ENCODE peak calls at places on chromosome 20, in six cellular contexts. One of them, this sample, is unnamed.
A peak's percentile ranks its signal among the peaks of the same experiment; 100 is the strongest.

GRCh38 chr20:44039147-44039546 is 124.5 kb downstream of the TOX2 start:
- DNase-seq in CD8-positive, alpha-beta T cell: peak; percentile 42
- DNase-seq in left lung: no peak
- DNase-seq in endodermal cell: no peak
- DNase-seq in CD8-positive, alpha-beta memory T cell: no peak
- DNase-seq in stomach: peak; percentile 15
- DNase-seq in this sample: no peak

GRCh38 chr20:38144608-38145093 is 20.4 kb downstream of the TGM2 start:
- DNase-seq in CD8-positive, alpha-beta T cell: no peak
- DNase-seq in left lung: no peak
- DNase-seq in endodermal cell: no peak
- DNase-seq in CD8-positive, alpha-beta memory T cell: no peak
- DNase-seq in stomach: no peak
- DNase-seq in this sample: no peak

GRCh38 chr20:36273414-36274247 is 32.5 kb upstream of the DLGAP4 start:
- DNase-seq in CD8-positive, alpha-beta T cell: no peak
- DNase-seq in left lung: no peak
- DNase-seq in endodermal cell: no peak
- DNase-seq in CD8-positive, alpha-beta memory T cell: no peak
- DNase-seq in stomach: no peak
- DNase-seq in this sample: no peak

GRCh38 chr20:33837096-33837830 is 26.1 kb downstream of the CHMP4B start:
- DNase-seq in CD8-positive, alpha-beta T cell: no peak
- DNase-seq in left lung: no peak
- DNase-seq in endodermal cell: no peak
- DNase-seq in CD8-positive, alpha-beta memory T cell: no peak
- DNase-seq in stomach: no peak
- DNase-seq in this sample: no peak

GRCh38 chr20:56328861-56329260 is 29.9 kb upstream of the FAM210B start:
- DNase-seq in CD8-positive, alpha-beta T cell: no peak
- DNase-seq in left lung: no peak
- DNase-seq in endodermal cell: peak; percentile 80
- DNase-seq in CD8-positive, alpha-beta memory T cell: no peak
- DNase-seq in stomach: no peak
- DNase-seq in this sample: no peak

GRCh38 chr20:2234788-2235187 is 61.0 kb upstream of the TGM3 start:
- DNase-seq in CD8-positive, alpha-beta T cell: no peak
- DNase-seq in left lung: no peak
- DNase-seq in endodermal cell: peak; percentile 80
- DNase-seq in CD8-positive, alpha-beta memory T cell: no peak
- DNase-seq in stomach: no peak
- DNase-seq in this sample: no peak

GRCh38 chr20:3658019-3658707 is 5.0 kb downstream of the GFRA4 start:
- DNase-seq in CD8-positive, alpha-beta T cell: peak; percentile 23
- DNase-seq in left lung: no peak
- DNase-seq in endodermal cell: no peak
- DNase-seq in CD8-positive, alpha-beta memory T cell: no peak
- DNase-seq in stomach: no peak
- DNase-seq in this sample: no peak

GRCh38 chr20:36113566-36114247 is 40.8 kb upstream of the EPB41L1 start:
- DNase-seq in CD8-positive, alpha-beta T cell: no peak
- DNase-seq in left lung: no peak
- DNase-seq in endodermal cell: peak; percentile 61
- DNase-seq in CD8-positive, alpha-beta memory T cell: no peak
- DNase-seq in stomach: no peak
- DNase-seq in this sample: no peak

GRCh38 chr20:6069669-6070068 is 15.8 kb upstream of the LRRN4 start:
- DNase-seq in CD8-positive, alpha-beta T cell: no peak
- DNase-seq in left lung: no peak
- DNase-seq in endodermal cell: no peak
- DNase-seq in CD8-positive, alpha-beta memory T cell: no peak
- DNase-seq in stomach: no peak
- DNase-seq in this sample: no peak

GRCh38 chr20:6231551-6231950 is 108.7 kb upstream of the FERMT1 start:
- DNase-seq in CD8-positive, alpha-beta T cell: no peak
- DNase-seq in left lung: no peak
- DNase-seq in endodermal cell: no peak
- DNase-seq in CD8-positive, alpha-beta memory T cell: no peak
- DNase-seq in stomach: no peak
- DNase-seq in this sample: no peak

GRCh38 chr20:4691753-4692152 is 30.0 kb upstream of the PRND start:
- DNase-seq in CD8-positive, alpha-beta T cell: no peak
- DNase-seq in left lung: no peak
- DNase-seq in endodermal cell: no peak
- DNase-seq in CD8-positive, alpha-beta memory T cell: no peak
- DNase-seq in stomach: no peak
- DNase-seq in this sample: no peak

GRCh38 chr20:37901280-37901666 is 1.7 kb upstream of the VSTM2L start:
- DNase-seq in CD8-positive, alpha-beta T cell: no peak
- DNase-seq in left lung: no peak
- DNase-seq in endodermal cell: peak; percentile 85
- DNase-seq in CD8-positive, alpha-beta memory T cell: no peak
- DNase-seq in stomach: no peak
- DNase-seq in this sample: no peak

GRCh38 chr20:56780266-56780665 is 151.2 kb downstream of the TFAP2C start:
- DNase-seq in CD8-positive, alpha-beta T cell: no peak
- DNase-seq in left lung: no peak
- DNase-seq in endodermal cell: no peak
- DNase-seq in CD8-positive, alpha-beta memory T cell: no peak
- DNase-seq in stomach: no peak
- DNase-seq in this sample: no peak

GRCh38 chr20:7742479-7742878 is 197.8 kb downstream of the HAO1 start:
- DNase-seq in CD8-positive, alpha-beta T cell: no peak
- DNase-seq in left lung: no peak
- DNase-seq in endodermal cell: no peak
- DNase-seq in CD8-positive, alpha-beta memory T cell: no peak
- DNase-seq in stomach: peak; percentile 29
- DNase-seq in this sample: no peak

GRCh38 chr20:31835977-31836852 is 9.2 kb downstream of the FOXS1 start:
- DNase-seq in CD8-positive, alpha-beta T cell: no peak
- DNase-seq in left lung: peak; percentile 92
- DNase-seq in endodermal cell: no peak
- DNase-seq in CD8-positive, alpha-beta memory T cell: no peak
- DNase-seq in stomach: peak; percentile 65
- DNase-seq in this sample: no peak

GRCh38 chr20:1392693-1393506 is at the start of gene FKBP1A:
- DNase-seq in CD8-positive, alpha-beta T cell: peak; percentile 97
- DNase-seq in left lung: peak; percentile 96
- DNase-seq in endodermal cell: peak; percentile 92
- DNase-seq in CD8-positive, alpha-beta memory T cell: peak; percentile 86
- DNase-seq in stomach: peak; percentile 95
- DNase-seq in this sample: peak; percentile 83

GRCh38 chr20:38196592-38196991 is 31.5 kb upstream of the TGM2 start:
- DNase-seq in CD8-positive, alpha-beta T cell: no peak
- DNase-seq in left lung: peak; percentile 83
- DNase-seq in endodermal cell: peak; percentile 27
- DNase-seq in CD8-positive, alpha-beta memory T cell: no peak
- DNase-seq in stomach: no peak
- DNase-seq in this sample: no peak

GRCh38 chr20:20292472-20292871 is 75.4 kb upstream of the INSM1 start:
- DNase-seq in CD8-positive, alpha-beta T cell: no peak
- DNase-seq in left lung: no peak
- DNase-seq in endodermal cell: no peak
- DNase-seq in CD8-positive, alpha-beta memory T cell: no peak
- DNase-seq in stomach: no peak
- DNase-seq in this sample: no peak

GRCh38 chr20:37239026-37239451 is 22.6 kb downstream of the GHRH start:
- DNase-seq in CD8-positive, alpha-beta T cell: no peak
- DNase-seq in left lung: no peak
- DNase-seq in endodermal cell: no peak
- DNase-seq in CD8-positive, alpha-beta memory T cell: no peak
- DNase-seq in stomach: no peak
- DNase-seq in this sample: no peak

GRCh38 chr20:16111853-16112412 is 461.3 kb downstream of the KIF16B start:
- DNase-seq in CD8-positive, alpha-beta T cell: no peak
- DNase-seq in left lung: no peak
- DNase-seq in endodermal cell: no peak
- DNase-seq in CD8-positive, alpha-beta memory T cell: no peak
- DNase-seq in stomach: no peak
- DNase-seq in this sample: no peak

GRCh38 chr20:16111132-16111852 is 462.0 kb downstream of the KIF16B start:
- DNase-seq in CD8-positive, alpha-beta T cell: no peak
- DNase-seq in left lung: no peak
- DNase-seq in endodermal cell: no peak
- DNase-seq in CD8-positive, alpha-beta memory T cell: no peak
- DNase-seq in stomach: no peak
- DNase-seq in this sample: no peak

GRCh38 chr20:16104783-16105182 is 468.5 kb downstream of the KIF16B start:
- DNase-seq in CD8-positive, alpha-beta T cell: no peak
- DNase-seq in left lung: no peak
- DNase-seq in endodermal cell: no peak
- DNase-seq in CD8-positive, alpha-beta memory T cell: no peak
- DNase-seq in stomach: no peak
- DNase-seq in this sample: no peak

GRCh38 chr20:16106191-16106849 is 466.9 kb downstream of the KIF16B start:
- DNase-seq in CD8-positive, alpha-beta T cell: no peak
- DNase-seq in left lung: no peak
- DNase-seq in endodermal cell: no peak
- DNase-seq in CD8-positive, alpha-beta memory T cell: no peak
- DNase-seq in stomach: no peak
- DNase-seq in this sample: no peak

DNA sequence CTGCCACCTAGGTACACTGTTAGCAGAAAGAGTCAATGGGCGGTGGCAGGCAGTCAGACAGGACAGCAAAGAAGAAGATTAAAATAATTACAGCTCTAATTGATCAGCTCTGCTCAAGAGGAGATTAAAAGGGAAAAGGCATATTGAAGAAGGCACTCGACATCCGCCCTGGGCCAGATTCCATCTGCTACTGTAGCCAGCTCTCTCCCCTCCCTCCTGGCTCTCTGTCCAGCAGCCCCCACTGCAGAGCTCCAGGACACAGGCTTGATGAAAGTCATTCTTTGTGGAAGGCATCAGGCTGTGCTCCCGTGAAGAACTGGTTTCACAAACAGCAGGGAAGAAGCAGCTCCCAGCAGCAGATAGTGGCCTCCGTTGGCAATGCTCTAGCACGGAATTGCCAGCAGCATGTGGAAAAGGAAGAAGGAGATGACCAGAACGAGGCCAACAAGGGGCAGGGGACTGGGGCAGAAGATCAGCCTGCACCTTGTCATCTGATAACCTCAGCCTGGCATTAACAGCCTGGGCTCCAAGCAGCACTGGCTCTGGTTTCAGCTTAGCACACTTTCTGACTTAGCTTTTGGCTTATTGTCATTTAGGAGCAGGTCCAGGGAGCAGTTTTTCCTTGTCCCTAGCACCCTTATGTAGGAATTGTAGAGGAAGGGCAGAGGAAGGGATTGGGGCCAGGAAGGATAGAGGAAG is 465.9 kb downstream of the KIF16B start:
- DNase-seq in CD8-positive, alpha-beta T cell: no peak
- DNase-seq in left lung: no peak
- DNase-seq in endodermal cell: no peak
- DNase-seq in CD8-positive, alpha-beta memory T cell: no peak
- DNase-seq in stomach: no peak
- DNase-seq in this sample: no peak
- H3K9me3 ChIP-seq in CD8-positive, alpha-beta T cell: no peaks in the 10 kb centered on the region
- H3K9me3 ChIP-seq in left lung: no peaks in the 10 kb centered on the region
- H3K9me3 ChIP-seq in endodermal cell: peaks cover 7% of the 10 kb centered on the region
- H3K9me3 ChIP-seq in CD8-positive, alpha-beta memory T cell: no peaks in the 10 kb centered on the region
- H3K9me3 ChIP-seq in stomach: no peaks in the 10 kb centered on the region
- H3K9me3 ChIP-seq in this sample: peaks cover 3% of the 10 kb centered on the region

DNA sequence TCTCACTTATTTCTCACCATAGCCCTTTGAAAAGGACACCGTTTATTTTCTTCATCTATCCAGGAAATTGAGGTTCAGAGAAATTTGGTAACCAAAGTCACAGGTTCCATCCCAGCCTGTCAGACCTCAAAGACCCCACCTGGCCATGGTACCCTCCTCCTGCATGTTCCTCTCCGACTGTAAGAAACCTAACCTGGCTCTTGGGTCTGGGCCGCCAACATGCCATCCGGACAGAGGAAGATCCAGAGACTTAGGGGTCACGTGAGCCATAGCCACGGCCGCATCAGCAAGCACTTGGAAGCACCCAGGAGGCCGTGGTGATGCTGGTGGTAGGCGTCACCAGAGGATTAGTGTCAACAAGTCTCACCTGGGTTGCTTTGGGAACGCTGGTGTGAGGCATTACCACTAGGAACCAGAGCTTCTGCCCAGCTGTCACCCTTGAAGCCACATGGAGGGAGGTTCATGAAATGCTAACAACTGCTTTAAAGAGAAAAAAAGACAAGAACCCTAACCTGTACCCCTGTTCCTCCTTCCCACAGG is 177.1 kb downstream of the EYA2 start:
- DNase-seq in CD8-positive, alpha-beta T cell: no peak
- DNase-seq in left lung: no peak
- DNase-seq in endodermal cell: no peak
- DNase-seq in CD8-positive, alpha-beta memory T cell: no peak
- DNase-seq in stomach: no peak
- DNase-seq in this sample: no peak
- H3K9me3 ChIP-seq in CD8-positive, alpha-beta T cell: no peaks in the 10 kb centered on the region
- H3K9me3 ChIP-seq in left lung: peaks cover 4% of the 10 kb centered on the region
- H3K9me3 ChIP-seq in endodermal cell: peaks cover 40% of the 10 kb centered on the region
- H3K9me3 ChIP-seq in CD8-positive, alpha-beta memory T cell: no peaks in the 10 kb centered on the region
- H3K9me3 ChIP-seq in stomach: peaks cover 36% of the 10 kb centered on the region
- H3K9me3 ChIP-seq in this sample: peaks cover 5% of the 10 kb centered on the region

DNA sequence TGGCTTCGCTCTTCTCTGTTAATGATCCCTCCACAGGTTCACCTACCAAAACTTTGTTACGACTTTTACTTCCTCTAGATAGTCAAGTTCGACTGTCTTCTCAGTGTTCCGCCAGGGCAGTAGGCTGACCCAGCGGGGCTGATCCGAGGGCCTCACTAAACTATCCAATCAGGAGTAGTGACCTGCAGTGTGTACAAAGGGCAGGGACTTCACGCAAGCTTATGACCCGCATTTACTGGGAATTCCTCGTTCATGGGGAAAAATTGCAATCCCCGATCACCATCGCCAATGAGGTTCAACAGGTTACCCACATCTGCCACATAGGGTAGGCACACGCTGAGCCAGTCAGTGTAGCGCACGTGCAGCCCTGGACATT is 771.4 kb upstream of the DEFB115 start:
- DNase-seq in CD8-positive, alpha-beta T cell: no peak
- DNase-seq in left lung: no peak
- DNase-seq in endodermal cell: no peak
- DNase-seq in CD8-positive, alpha-beta memory T cell: no peak
- DNase-seq in stomach: no peak
- DNase-seq in this sample: no peak
- H3K9me3 ChIP-seq in CD8-positive, alpha-beta T cell: no peaks in the 10 kb centered on the region
- H3K9me3 ChIP-seq in left lung: peaks cover 4% of the 10 kb centered on the region
- H3K9me3 ChIP-seq in endodermal cell: peaks cover 8% of the 10 kb centered on the region
- H3K9me3 ChIP-seq in CD8-positive, alpha-beta memory T cell: no peaks in the 10 kb centered on the region
- H3K9me3 ChIP-seq in stomach: peaks cover 76% of the 10 kb centered on the region
- H3K9me3 ChIP-seq in this sample: no peaks in the 10 kb centered on the region

GRCh38 chr20:58531657-58532056 is 16.5 kb upstream of the APCDD1L start:
- DNase-seq in CD8-positive, alpha-beta T cell: no peak
- DNase-seq in left lung: no peak
- DNase-seq in endodermal cell: no peak
- DNase-seq in CD8-positive, alpha-beta memory T cell: no peak
- DNase-seq in stomach: no peak
- DNase-seq in this sample: no peak

GRCh38 chr20:58537831-58538230 is 22.6 kb upstream of the APCDD1L start:
- DNase-seq in CD8-positive, alpha-beta T cell: no peak
- DNase-seq in left lung: no peak
- DNase-seq in endodermal cell: no peak
- DNase-seq in CD8-positive, alpha-beta memory T cell: no peak
- DNase-seq in stomach: no peak
- DNase-seq in this sample: no peak

GRCh38 chr20:58531063-58531462 is 15.9 kb upstream of the APCDD1L start:
- DNase-seq in CD8-positive, alpha-beta T cell: no peak
- DNase-seq in left lung: no peak
- DNase-seq in endodermal cell: no peak
- DNase-seq in CD8-positive, alpha-beta memory T cell: no peak
- DNase-seq in stomach: no peak
- DNase-seq in this sample: no peak

GRCh38 chr20:58538752-58539151 is 23.6 kb upstream of the APCDD1L start:
- DNase-seq in CD8-positive, alpha-beta T cell: no peak
- DNase-seq in left lung: no peak
- DNase-seq in endodermal cell: peak; percentile 5
- DNase-seq in CD8-positive, alpha-beta memory T cell: no peak
- DNase-seq in stomach: no peak
- DNase-seq in this sample: no peak

GRCh38 chr20:58536289-58536688 is 21.1 kb upstream of the APCDD1L start:
- DNase-seq in CD8-positive, alpha-beta T cell: no peak
- DNase-seq in left lung: no peak
- DNase-seq in endodermal cell: peak; percentile 2
- DNase-seq in CD8-positive, alpha-beta memory T cell: no peak
- DNase-seq in stomach: no peak
- DNase-seq in this sample: no peak
- H3K9me3 ChIP-seq in CD8-positive, alpha-beta T cell: no peaks in the 10 kb centered on the region
- H3K9me3 ChIP-seq in left lung: no peaks in the 10 kb centered on the region
- H3K9me3 ChIP-seq in endodermal cell: peaks cover 35% of the 10 kb centered on the region
- H3K9me3 ChIP-seq in CD8-positive, alpha-beta memory T cell: no peaks in the 10 kb centered on the region
- H3K9me3 ChIP-seq in stomach: peaks cover 47% of the 10 kb centered on the region
- H3K9me3 ChIP-seq in this sample: peaks cover 3% of the 10 kb centered on the region

This sample was measured in T-helper 17 cell.